ENCODE peak calls at places on chromosomes 12 and 14, in five cellular contexts. Y is right cardiac atrium, M is AG04450, F is prostate gland, D is Caco-2. A is an unnamed sample.

GRCh38 chr12:45730842-45731336 is 1.4 kb downstream of the ARID2 start:
- DNase-seq in Y (no peak), M (no peak), F (no peak), D (peak; percentile 24), A (no peak)

GRCh38 chr12:18799561-18799960 is 61.6 kb downstream of the CAPZA3 start:
- DNase-seq in Y (no peak), M (no peak), F (no peak), D (no peak), A (no peak)

GRCh38 chr12:105109465-105110212 is 2.1 kb downstream of the WASHC4 start:
- DNase-seq in Y (peak; percentile 41), M (no peak), F (no peak), D (no peak), A (no peak)

GRCh38 chr14:38971258-38971921 is 131.6 kb downstream of the SEC23A start:
- DNase-seq in Y (no peak), M (no peak), F (no peak), D (no peak), A (no peak)

GRCh38 chr12:27779837-27780611 is at the start of the genes KLHL42 and MANSC4:
- DNase-seq in Y (peak; percentile 90), M (no peak), F (peak; percentile 48), D (peak; percentile 87), A (peak; percentile 19)

GRCh38 chr14:71169028-71169427 is 261.8 kb downstream of the PCNX1 start:
- DNase-seq in Y (no peak), M (no peak), F (no peak), D (no peak), A (no peak)

GRCh38 chr14:67472726-67473125 is 15.8 kb downstream of the TMEM229B start:
- DNase-seq in Y (no peak), M (no peak), F (no peak), D (no peak), A (no peak)

GRCh38 chr12:22658214-22658613 is 33.2 kb downstream of the ETNK1 start:
- DNase-seq in Y (no peak), M (peak; percentile 44), F (no peak), D (no peak), A (peak; percentile 17)

GRCh38 chr14:54976316-54976715 is 50.6 kb downstream of the WDHD1 start:
- DNase-seq in Y (no peak), M (peak; percentile 30), F (no peak), D (no peak), A (peak; percentile 40)

GRCh38 chr14:80726211-80726610 is 215.3 kb downstream of the CEP128 start:
- DNase-seq in Y (no peak), M (no peak), F (no peak), D (no peak), A (no peak)

GRCh38 chr12:9798008-9798619 is 29.2 kb upstream of the KLRF1 start:
- DNase-seq in Y (no peak), M (no peak), F (peak; percentile 53), D (peak; percentile 87), A (no peak)

GRCh38 chr14:101223147-101223546 is 319.6 kb upstream of the RTL1 start:
- DNase-seq in Y (no peak), M (no peak), F (no peak), D (no peak), A (no peak)

GRCh38 chr12:78555802-78556201 is 308.8 kb upstream of the SYT1 start:
- DNase-seq in Y (no peak), M (no peak), F (no peak), D (no peak), A (no peak)

GRCh38 chr14:24376448-24377070 is 8.6 kb downstream of the NFATC4 start:
- DNase-seq in Y (no peak), M (no peak), F (no peak), D (no peak), A (no peak)

GRCh38 chr12:95279835-95280234 is 62.2 kb downstream of the VEZT start:
- DNase-seq in Y (no peak), M (no peak), F (no peak), D (no peak), A (no peak)

GRCh38 chr12:125267114-125267513 is 201.9 kb downstream of the AACS start:
- DNase-seq in Y (no peak), M (no peak), F (no peak), D (no peak), A (no peak)

GRCh38 chr14:96508900-96509299 is 6.7 kb downstream of the PAPOLA start:
- DNase-seq in Y (no peak), M (no peak), F (no peak), D (peak; percentile 8), A (no peak)
- H3K4me3 ChIP-seq in Y (no peak overlapping the region), M (no peak overlapping the region), F (no peak overlapping the region), D (no peak overlapping the region), A (no peak overlapping the region)

DNA sequence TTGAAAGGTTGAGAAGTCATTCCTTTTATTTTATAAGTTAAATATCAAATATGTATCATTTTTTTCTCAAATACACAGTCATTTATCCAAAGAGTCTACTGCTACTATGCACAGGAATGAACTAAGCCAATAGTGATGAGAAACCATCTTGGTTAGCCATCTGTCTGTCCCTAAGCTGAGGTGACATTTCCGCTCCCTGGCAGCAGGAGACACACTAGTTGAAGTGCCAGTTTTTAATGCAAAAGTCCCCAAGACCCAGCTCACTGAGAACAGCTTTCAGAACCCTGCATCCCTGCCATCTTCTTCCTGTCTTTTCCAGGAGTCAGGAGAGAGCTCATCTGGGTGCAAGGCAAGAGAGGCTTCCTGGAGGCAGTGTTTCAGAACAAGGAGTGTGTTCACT is 69.5 kb downstream of the TMEM132C start:
- DNase-seq in Y (no peak), M (no peak), F (no peak), D (no peak), A (no peak)
- H3K27me3 ChIP-seq in Y (no peaks in the 10 kb centered on the region), M (no peaks in the 10 kb centered on the region), F (no peaks in the 10 kb centered on the region), D (no peaks in the 10 kb centered on the region), A (no peaks in the 10 kb centered on the region)

GRCh38 chr12:53497461-53497860 is 1.8 kb downstream of the MAP3K12 start:
- DNase-seq in Y (no peak), M (no peak), F (no peak), D (no peak), A (no peak)
- H3K4me3 ChIP-seq in Y (no peak overlapping the region), M (no peak overlapping the region), F (no peak overlapping the region), D (no peak overlapping the region), A (no peak overlapping the region)

GRCh38 chr14:105105158-105105557 is 39.9 kb upstream of the GPR132 start:
- DNase-seq in Y (no peak), M (no peak), F (no peak), D (no peak), A (no peak)
- H3K27me3 ChIP-seq in Y (no peaks in the 10 kb centered on the region), M (peaks cover 31% of the 10 kb centered on the region), F (no peaks in the 10 kb centered on the region), D (no peaks in the 10 kb centered on the region), A (peaks cover 14% of the 10 kb centered on the region)

GRCh38 chr12:128267651-128268347 is 829 bp downstream of the TMEM132C start:
- DNase-seq in Y (peak; percentile 56), M (no peak), F (no peak), D (no peak), A (no peak)
- H3K4me3 ChIP-seq in Y (peak overlapping the region; percentile 67), M (no peak overlapping the region), F (peak overlapping the region; percentile 20), D (no peak overlapping the region), A (no peak overlapping the region)

DNA sequence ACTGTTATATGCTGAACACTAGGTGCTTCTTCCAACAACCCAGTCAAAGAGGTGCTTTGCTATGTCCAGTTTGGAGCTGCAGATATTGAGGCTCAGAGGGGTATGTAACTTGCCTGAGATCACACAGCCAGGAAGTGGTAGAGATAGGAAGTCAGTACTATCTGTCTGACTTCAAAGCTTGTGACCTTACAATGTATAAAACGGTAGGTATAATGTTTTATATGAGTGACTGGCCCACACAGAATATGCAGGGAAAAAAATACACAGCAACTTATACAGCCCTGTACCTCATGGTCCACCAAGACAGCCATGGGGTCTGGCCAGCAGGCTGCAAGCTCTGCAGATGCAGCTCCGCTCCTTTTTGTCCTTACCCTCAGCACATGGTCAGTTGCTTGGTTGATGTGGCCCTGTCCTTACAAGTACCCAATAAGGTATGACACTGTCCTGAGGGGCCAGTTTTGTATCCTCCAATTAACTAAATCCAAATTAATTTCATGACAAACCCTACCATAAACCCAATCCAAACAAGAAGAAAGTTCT is 3.9 kb upstream of the KRT4 start:
- DNase-seq in Y (no peak), M (no peak), F (no peak), D (no peak), A (no peak)
- H3K27me3 ChIP-seq in Y (no peaks in the 10 kb centered on the region), M (peaks cover 25% of the 10 kb centered on the region), F (peaks cover 17% of the 10 kb centered on the region), D (no peaks in the 10 kb centered on the region), A (peaks cover 18% of the 10 kb centered on the region)